ENCODE peak calls at places on chromosomes 16 and 17, in four cellular contexts. V is HepG2, R is GM12878, W is K562. M is an unnamed sample.

GRCh38 chr17:19647697-19648474 is 665 bp upstream of the ALDH3A2 start:
- DNase-seq in W (no peak), V (peak; percentile 37), R (peak; percentile 9), M (peak; percentile 56)

GRCh38 chr16:546909-547770 is 13.1 kb upstream of the PRR35 start:
- DNase-seq in V (no peak), W (peak; percentile 55), R (no peak), M (peak; percentile 66)

GRCh38 chr16:49484454-49484853 is 110.8 kb downstream of the C16orf78 start:
- DNase-seq in W (peak; percentile 90), V (no peak), R (no peak), M (peak; percentile 66)

GRCh38 chr17:8118769-8119574 is 658 bp upstream of the ALOXE3 start:
- DNase-seq in R (peak; percentile 57), V (peak; percentile 77), W (peak; percentile 79), M (peak; percentile 81)

GRCh38 chr16:397736-398332 is 835 bp downstream of the NME4 start:
- DNase-seq in V (peak; percentile 74), W (peak; percentile 65), R (no peak), M (peak; percentile 49)

GRCh38 chr16:29696881-29697331 is 17.9 kb downstream of the QPRT start:
- DNase-seq in W (no peak), V (no peak), R (no peak), M (no peak)

GRCh38 chr16:86862596-86862995 is 284.2 kb downstream of the FOXL1 start:
- DNase-seq in R (no peak), W (no peak), V (no peak), M (no peak)

GRCh38 chr16:19375561-19376158 is 42.0 kb upstream of the TMC5 start:
- DNase-seq in W (peak; percentile 70), V (peak; percentile 60), R (peak; percentile 28), M (peak; percentile 70)

GRCh38 chr16:70430667-70431536 is 8.0 kb downstream of the ST3GAL2 start:
- DNase-seq in R (peak; percentile 99), W (peak; percentile 87), V (peak; percentile 48), M (no peak)

GRCh38 chr16:67441289-67441753 is 10.4 kb downstream of the HSD11B2 start:
- DNase-seq in W (no peak), V (no peak), R (no peak), M (no peak)

DNA sequence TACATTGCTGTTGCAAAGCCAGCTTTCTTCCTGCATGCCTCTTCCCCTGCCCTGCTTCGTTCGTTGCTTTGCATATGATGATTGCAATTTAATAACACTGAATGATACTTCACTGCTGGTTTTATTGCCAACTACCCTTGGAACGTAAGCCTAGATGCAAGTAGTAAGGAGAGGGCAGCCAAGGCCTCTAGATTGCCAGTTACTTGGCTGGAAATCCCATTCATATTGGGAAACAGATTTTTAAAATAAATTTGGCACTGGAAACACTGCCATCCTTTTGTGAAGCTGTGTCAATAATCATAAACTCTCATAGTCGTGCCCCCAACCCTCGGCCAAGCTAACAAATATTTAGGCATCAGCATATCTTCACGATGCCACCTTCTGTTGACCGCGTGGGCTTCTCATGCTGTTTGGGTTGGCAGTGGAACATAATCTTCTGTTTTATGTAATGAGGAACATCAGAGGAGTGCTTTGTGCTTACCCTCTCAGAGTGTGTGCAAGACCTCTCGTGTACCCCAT is 86.5 kb downstream of the MAP2K6 start:
- DNase-seq in R (no peak), W (no peak), V (no peak), M (no peak)
- TF ChIP-seq TARDBP in R (no peak), W (no peak), V (no peak), M (no peak)

GRCh38 chr17:60832206-60832605 is 154.6 kb downstream of the BCAS3 start:
- DNase-seq in W (no peak), R (no peak), V (no peak), M (peak; percentile 18)
- TF ChIP-seq TARDBP in W (no peak), R (no peak), V (no peak), M (no peak)

GRCh38 chr17:6641374-6641818 is 536 bp downstream of the TXNDC17 start:
- DNase-seq in R (no peak), V (no peak), W (no peak), M (no peak)
- TF ChIP-seq TARDBP in R (no peak), V (no peak), W (no peak), M (no peak)

DNA sequence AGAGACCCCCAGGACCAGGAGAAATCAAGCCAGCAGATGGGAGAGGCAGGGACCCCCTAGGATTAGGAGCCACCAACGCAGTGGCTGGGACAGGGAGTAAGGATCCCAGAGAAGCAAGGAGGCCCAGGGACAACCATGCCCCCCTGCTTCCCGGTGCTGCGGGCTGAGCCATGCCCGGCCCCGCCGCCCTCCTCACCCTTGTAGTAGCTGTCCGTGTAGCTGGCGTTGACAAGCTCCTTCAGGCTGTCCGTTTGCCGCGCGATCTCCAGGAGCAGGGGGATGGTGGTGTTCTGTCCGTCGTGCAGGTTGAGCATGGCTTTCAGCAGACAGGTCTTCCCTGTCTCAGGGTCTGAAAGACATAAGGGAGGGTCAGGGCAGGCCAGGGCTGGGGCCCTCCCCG is 18.4 kb downstream of the TRPV1 start:
- DNase-seq in V (no peak), W (no peak), R (no peak), M (no peak)
- TF ChIP-seq TARDBP in V (no peak), W (no peak), R (no peak), M (no peak)

DNA sequence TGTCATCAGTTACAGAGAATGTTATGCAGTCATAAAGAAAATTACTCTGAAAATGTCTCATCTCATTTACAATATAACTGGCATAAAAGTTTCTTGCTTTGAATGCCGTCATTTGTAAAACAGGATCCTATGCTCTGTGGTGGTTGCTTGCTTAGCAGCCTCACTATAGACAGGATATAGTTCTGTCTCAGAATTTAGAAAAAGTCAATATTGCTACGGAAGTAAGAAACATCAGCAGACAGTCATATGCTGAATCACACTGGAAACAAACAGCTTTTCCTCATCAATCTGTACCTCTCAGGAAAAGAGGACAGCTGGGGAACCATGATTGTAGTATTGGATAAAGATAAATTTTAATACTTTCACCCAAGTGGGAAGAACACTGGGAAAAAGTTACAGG is 105.5 kb downstream of the MYO1D start:
- DNase-seq in R (no peak), V (no peak), W (no peak), M (no peak)
- TF ChIP-seq TARDBP in R (no peak), V (no peak), W (no peak), M (no peak)

GRCh38 chr16:85395913-85396878 is 216.9 kb upstream of the GSE1 start:
- DNase-seq in R (no peak), V (no peak), W (no peak), M (no peak)

GRCh38 chr16:85393674-85394510 is 219.2 kb upstream of the GSE1 start:
- DNase-seq in W (peak; percentile 94), V (no peak), R (no peak), M (peak; percentile 89)

GRCh38 chr16:85392756-85393673 is 220.1 kb upstream of the GSE1 start:
- DNase-seq in R (no peak), V (no peak), W (no peak), M (no peak)

GRCh38 chr16:85395207-85395912 is 217.8 kb upstream of the GSE1 start:
- DNase-seq in W (peak; percentile 79), V (peak; percentile 37), R (peak; percentile 24), M (peak; percentile 54)

DNA sequence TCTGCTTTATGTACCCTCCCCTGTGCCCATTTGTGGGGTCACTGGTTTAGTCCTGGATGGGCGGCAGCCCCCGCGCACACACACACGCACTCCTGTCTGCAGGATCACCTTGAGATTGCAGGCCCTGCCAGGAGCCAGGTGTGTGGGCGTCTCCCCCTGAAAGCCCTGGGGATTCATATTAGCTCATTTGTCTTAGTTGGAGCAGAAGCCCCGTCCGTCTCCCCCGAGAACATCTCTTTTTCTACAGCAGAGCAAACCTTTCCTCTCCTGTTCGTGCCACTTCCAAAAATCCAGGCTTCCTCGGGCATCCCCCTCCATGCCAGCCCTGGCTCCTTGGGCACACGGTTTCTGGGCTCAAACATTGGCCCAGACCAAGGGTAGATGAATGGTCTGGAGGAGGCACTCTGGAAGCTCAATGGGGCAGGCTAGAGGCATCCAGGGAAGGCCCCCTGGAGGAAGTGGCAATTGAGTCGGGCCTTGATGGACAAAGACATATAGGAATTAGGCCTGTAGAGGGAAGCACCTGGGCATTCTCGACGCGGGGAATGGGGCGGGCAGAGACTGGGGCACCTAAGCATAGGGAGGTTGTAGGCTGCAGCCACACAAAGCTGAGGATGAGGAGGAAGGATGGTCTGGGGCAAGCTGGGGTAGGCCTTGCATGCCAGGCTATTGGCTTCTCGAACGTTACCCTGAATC is 218.5 kb upstream of the GSE1 start:
- DNase-seq in R (no peak), W (no peak), V (no peak), M (no peak)
- TF ChIP-seq TARDBP in R (no peak), W (no peak), V (no peak), M (no peak)

GRCh38 chr17:73877962-73878361 is 233.7 kb upstream of the SDK2 start:
- DNase-seq in W (no peak), R (no peak), V (no peak), M (no peak)

GRCh38 chr17:73878923-73879322 is 234.7 kb upstream of the SDK2 start:
- DNase-seq in R (no peak), W (no peak), V (no peak), M (no peak)

GRCh38 chr17:73872816-73873215 is 228.6 kb upstream of the SDK2 start:
- DNase-seq in R (no peak), W (no peak), V (no peak), M (no peak)

GRCh38 chr17:73874008-73874407 is 229.8 kb upstream of the SDK2 start:
- DNase-seq in R (peak; percentile 27), V (no peak), W (no peak), M (no peak)

DNA sequence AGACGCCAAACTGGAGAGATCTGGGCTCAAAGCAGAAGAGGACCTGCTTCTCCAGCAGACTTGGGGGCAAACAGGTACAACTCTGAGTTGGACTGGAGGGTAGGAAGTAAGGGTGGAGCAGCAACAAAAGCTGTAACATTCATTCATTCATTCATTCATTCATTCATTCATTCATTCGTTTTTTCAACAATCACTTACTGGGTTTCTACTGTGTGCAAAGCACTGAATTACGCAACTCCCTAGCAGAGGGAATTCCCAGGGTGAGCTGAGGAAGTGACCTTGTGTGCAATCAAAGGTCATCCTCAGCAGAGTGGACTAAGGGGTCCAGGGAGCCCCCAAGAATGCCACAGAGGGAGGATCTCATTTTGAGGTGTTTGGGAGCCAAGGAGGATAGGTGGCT is 231.1 kb upstream of the SDK2 start:
- DNase-seq in V (no peak), R (no peak), W (no peak), M (no peak)
- TF ChIP-seq TARDBP in V (no peak), R (no peak), W (no peak), M (no peak)

GRCh38 chr16:17303101-17303500 is 167.7 kb downstream of the XYLT1 start:
- DNase-seq in V (no peak), W (no peak), R (no peak), M (no peak)
- TF ChIP-seq TARDBP in V (no peak), W (no peak), R (no peak), M (no peak)